ENCODE peak calls at places on chromosomes 16 and 17, in six cellular contexts. M, O, T, N, I and X are unnamed samples.

GRCh38 chr17:57429966-57430365 is 173.6 kb downstream of the MSI2 start:
- DNase-seq in M (no peak), O (no peak), T (no peak), N (no peak), I (no peak), X (no peak)

GRCh38 chr17:51869387-51869786 is 289.1 kb downstream of the CA10 start:
- DNase-seq in M (peak; percentile 10), O (no peak), T (no peak), N (no peak), I (no peak), X (no peak)

GRCh38 chr17:45265823-45266222 is 3.9 kb upstream of the SPATA32 start:
- DNase-seq in M (peak; percentile 57), O (no peak), T (no peak), N (peak; percentile 78), I (no peak), X (no peak)

GRCh38 chr17:68511254-68511670 is 968 bp upstream of the PRKAR1A start:
- DNase-seq in M (no peak), O (no peak), T (no peak), N (no peak), I (no peak), X (no peak)

GRCh38 chr17:3738562-3739295 is 15.0 kb downstream of the HASPIN start:
- DNase-seq in M (no peak), O (no peak), T (peak; percentile 46), N (peak; percentile 9), I (no peak), X (no peak)

GRCh38 chr17:39118674-39119419 is 32.6 kb downstream of the PLXDC1 start:
- DNase-seq in M (no peak), O (no peak), T (no peak), N (no peak), I (no peak), X (no peak)

GRCh38 chr16:73126453-73126853 is 78.5 kb upstream of the ZFHX3 start:
- DNase-seq in M (peak; percentile 19), O (peak; percentile 80), T (no peak), N (peak; percentile 95), I (no peak), X (no peak)

GRCh38 chr17:74831442-74832146 is 28.1 kb downstream of the GRIN2C start:
- DNase-seq in M (no peak), O (no peak), T (no peak), N (no peak), I (peak; percentile 60), X (no peak)

GRCh38 chr17:21689604-21690003 is 2.7 kb upstream of the KCNJ18 start:
- DNase-seq in M (peak; percentile 68), O (peak; percentile 89), T (no peak), N (peak; percentile 88), I (no peak), X (peak; percentile 42)

GRCh38 chr16:58678716-58679115 is 5.9 kb downstream of the SLC38A7 start:
- DNase-seq in M (peak; percentile 55), O (peak; percentile 71), T (no peak), N (peak; percentile 24), I (no peak), X (no peak)

GRCh38 chr17:73455050-73455687 is 143.4 kb upstream of the CDC42EP4 start:
- DNase-seq in M (no peak), O (no peak), T (no peak), N (no peak), I (peak; percentile 67), X (no peak)

GRCh38 chr17:38543403-38544174 is 62.2 kb downstream of the SRCIN1 start:
- DNase-seq in M (no peak), O (no peak), T (no peak), N (no peak), I (no peak), X (no peak)

GRCh38 chr17:74150428-74151025 is 53.0 kb upstream of the RPL38 start:
- DNase-seq in M (no peak), O (no peak), T (no peak), N (no peak), I (no peak), X (no peak)

GRCh38 chr16:83301966-83302365 is 505.8 kb upstream of the HSBP1 start:
- DNase-seq in M (no peak), O (no peak), T (no peak), N (peak; percentile 17), I (no peak), X (no peak)

GRCh38 chr17:35726609-35727460 is 4.6 kb upstream of the RASL10B start:
- DNase-seq in M (no peak), O (no peak), T (no peak), N (peak; percentile 93), I (no peak), X (peak; percentile 72)

GRCh38 chr16:76157629-76158028 is 119.6 kb upstream of the CNTNAP4 start:
- DNase-seq in M (no peak), O (no peak), T (no peak), N (no peak), I (no peak), X (no peak)

GRCh38 chr17:57463103-57463885 is 207.0 kb downstream of the MSI2 start:
- DNase-seq in M (peak; percentile 61), O (no peak), T (no peak), N (peak; percentile 36), I (no peak), X (no peak)

GRCh38 chr17:41710472-41711090 is 1.6 kb upstream of the GAST start:
- DNase-seq in M (peak; percentile 62), O (no peak), T (no peak), N (peak; percentile 53), I (no peak), X (no peak)

GRCh38 chr16:86089986-86090385 is 191.0 kb downstream of the IRF8 start:
- DNase-seq in M (no peak), O (peak; percentile 42), T (no peak), N (no peak), I (no peak), X (no peak)

GRCh38 chr16:4110065-4110464 is 6.2 kb downstream of the ADCY9 start:
- DNase-seq in M (no peak), O (no peak), T (no peak), N (no peak), I (no peak), X (no peak)

GRCh38 chr16:4114257-4115208 is 1.7 kb downstream of the ADCY9 start:
- DNase-seq in M (no peak), O (no peak), T (no peak), N (no peak), I (no peak), X (no peak)

GRCh38 chr16:4113358-4114256 is 2.6 kb downstream of the ADCY9 start:
- DNase-seq in M (no peak), O (no peak), T (no peak), N (no peak), I (no peak), X (no peak)

GRCh38 chr16:4110680-4111079 is 5.6 kb downstream of the ADCY9 start:
- DNase-seq in M (no peak), O (no peak), T (no peak), N (no peak), I (no peak), X (no peak)

GRCh38 chr16:4111748-4112696 is 4.2 kb downstream of the ADCY9 start:
- DNase-seq in M (no peak), O (no peak), T (no peak), N (no peak), I (no peak), X (no peak)
- H3K27ac ChIP-seq in M (peak overlapping the region; percentile 37), O (peak overlapping the region; percentile 1), T (no peak overlapping the region), N (peak overlapping the region; percentile 75), I (no peak overlapping the region), X (no peak overlapping the region)

GRCh38 chr16:56262879-56263245 is 71.6 kb downstream of the GNAO1 start:
- DNase-seq in M (no peak), O (peak; percentile 63), T (no peak), N (no peak), I (no peak), X (no peak)
- H3K27ac ChIP-seq in M (no peak overlapping the region), O (no peak overlapping the region), T (peak overlapping the region; percentile 70), N (no peak overlapping the region), I (peak overlapping the region; percentile 93), X (no peak overlapping the region)

DNA sequence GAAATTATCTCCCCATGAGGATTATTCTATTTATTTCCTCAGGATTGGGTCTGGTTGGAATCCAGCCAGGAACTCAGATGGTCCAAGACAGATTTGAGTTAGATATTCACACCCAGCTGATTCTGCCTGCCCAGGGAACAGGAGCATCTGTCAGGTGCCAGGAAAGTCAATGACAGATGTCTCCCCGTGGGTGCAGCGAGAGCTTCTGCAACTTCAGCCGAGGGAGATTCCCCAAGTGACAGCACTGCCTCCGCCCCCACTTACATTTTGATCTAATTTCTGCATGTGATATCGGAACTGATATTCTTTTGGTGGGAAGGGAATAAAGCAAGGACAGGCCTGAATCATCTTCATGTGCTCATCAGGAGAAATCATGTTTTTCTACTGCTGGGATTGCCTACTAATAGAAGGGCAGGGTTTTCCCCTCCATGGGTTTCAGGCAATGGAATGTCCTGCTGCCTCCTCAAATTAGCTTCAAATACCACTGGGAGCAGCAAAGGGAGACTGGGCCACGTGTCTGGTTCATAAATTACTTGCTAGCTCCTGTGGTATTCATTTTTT is 15.7 kb upstream of the DHX8 start:
- DNase-seq in M (no peak), O (peak; percentile 77), T (no peak), N (peak; percentile 57), I (no peak), X (no peak)
- H3K27ac ChIP-seq in M (peak overlapping the region; percentile 44), O (peak overlapping the region; percentile 8), T (no peak overlapping the region), N (peak overlapping the region; percentile 6), I (peak overlapping the region; percentile 36), X (no peak overlapping the region)

GRCh38 chr17:48520631-48521045 is 10.2 kb downstream of the HOXB1 start:
- DNase-seq in M (peak; percentile 84), O (no peak), T (no peak), N (peak; percentile 28), I (no peak), X (no peak)

GRCh38 chr17:48522990-48523389 is 7.8 kb downstream of the HOXB1 start:
- DNase-seq in M (peak; percentile 48), O (no peak), T (no peak), N (peak; percentile 28), I (no peak), X (no peak)

GRCh38 chr17:48519427-48519826 is 11.4 kb downstream of the HOXB1 start:
- DNase-seq in M (no peak), O (no peak), T (no peak), N (no peak), I (no peak), X (no peak)

GRCh38 chr17:48517478-48517877 is 13.3 kb downstream of the HOXB1 start:
- DNase-seq in M (peak; percentile 52), O (no peak), T (no peak), N (no peak), I (no peak), X (no peak)

DNA sequence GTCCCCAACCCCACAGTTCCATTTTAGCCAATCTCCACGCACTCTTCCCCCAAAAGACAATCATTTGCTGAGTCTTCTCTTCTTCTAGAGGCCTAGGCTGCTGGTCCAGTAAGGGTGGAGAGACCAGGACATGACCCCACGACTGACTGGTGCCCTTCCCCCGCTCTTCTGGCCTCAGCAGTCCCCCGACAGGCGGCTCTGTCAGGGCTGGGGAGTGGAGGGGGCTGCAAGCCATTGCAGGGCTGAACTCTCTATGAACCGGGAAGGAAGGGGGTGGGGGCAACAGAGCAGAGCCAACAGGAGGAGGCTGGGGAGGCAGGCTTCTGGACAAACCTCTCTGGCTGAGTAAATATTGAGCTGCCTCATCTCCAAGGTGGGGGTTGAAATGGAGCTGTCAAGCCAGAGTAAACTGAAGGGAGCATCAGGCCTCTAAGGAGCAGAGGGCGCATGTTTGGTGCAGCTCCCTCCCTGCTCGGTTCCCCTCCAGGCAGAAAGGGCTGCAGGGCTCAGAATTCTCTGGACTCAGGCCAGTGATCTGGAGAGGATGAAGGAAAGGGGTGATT is 8.7 kb downstream of the HOXB1 start:
- DNase-seq in M (peak; percentile 95), O (no peak), T (no peak), N (peak; percentile 71), I (no peak), X (no peak)
- H3K27ac ChIP-seq in M (peak overlapping the region; percentile 77), O (no peak overlapping the region), T (peak overlapping the region; percentile 12), N (no peak overlapping the region), I (no peak overlapping the region), X (no peak overlapping the region)

GRCh38 chr16:87424260-87424659 is 32.1 kb downstream of the MAP1LC3B start:
- DNase-seq in M (no peak), O (peak; percentile 26), T (no peak), N (no peak), I (no peak), X (no peak)
- H3K27ac ChIP-seq in M (no peak overlapping the region), O (no peak overlapping the region), T (no peak overlapping the region), N (no peak overlapping the region), I (no peak overlapping the region), X (no peak overlapping the region)